ENCODE peak calls at places on chromosomes 4 and X, in eight cellular contexts. Y, Z, G, F, U, E, L and W are unnamed samples.

GRCh38 chr4:152626790-152627189 is 53.0 kb downstream of the TMEM154 start:
- DNase-seq in Z (no peak), G (no peak), L (no peak), E (no peak), Y (no peak), F (no peak), U (no peak), W (no peak)

GRCh38 chr4:121698119-121698732 is 1.4 kb upstream of the ANXA5 start:
- DNase-seq in Y (no peak), U (no peak), E (no peak), F (no peak), G (no peak), Z (peak), L (no peak), W (no peak)

GRCh38 chr4:29852537-29852936 is 867.6 kb upstream of the PCDH7 start:
- DNase-seq in G (no peak), Y (no peak), U (no peak), L (no peak), Z (no peak), F (no peak), E (no peak), W (no peak)

GRCh38 chr4:140156529-140157171 is 2.7 kb upstream of the MAML3 start:
- DNase-seq in G (no peak), U (no peak), F (no peak), E (no peak), Z (peak), Y (no peak), L (peak), W (no peak)

GRCh38 chr4:38266616-38267015 is 306.4 kb downstream of the PTTG2 start:
- DNase-seq in F (no peak), L (no peak), E (no peak), U (no peak), Z (peak), Y (no peak), G (no peak), W (no peak)

GRCh38 chr4:71441186-71442169 is 102.7 kb downstream of the SLC4A4 start:
- DNase-seq in E (no peak), F (no peak), U (no peak), Z (peak), G (no peak), L (no peak), Y (peak), W (no peak)

GRCh38 chrX:115393271-115393670 is 103.8 kb downstream of the LUZP4 start:
- DNase-seq in Y (no peak), F (no peak), E (no peak), G (no peak), Z (peak), L (no peak), U (no peak), W (no peak)

GRCh38 chr4:161360982-161361381 is 802.8 kb downstream of the FSTL5 start:
- DNase-seq in L (no peak), Z (no peak), E (no peak), U (no peak), Y (no peak), F (no peak), G (no peak), W (no peak)

GRCh38 chrX:26597981-26598380 is 382.0 kb downstream of the MAGEB5 start:
- DNase-seq in G (no peak), U (no peak), F (no peak), L (no peak), E (no peak), Z (no peak), Y (no peak), W (no peak)

GRCh38 chrX:21934414-21934813 is 6.1 kb upstream of the SMS start:
- DNase-seq in U (no peak), L (no peak), Z (no peak), E (no peak), Y (no peak), F (no peak), G (no peak), W (no peak)

GRCh38 chr4:81882222-81882621 is 410.5 kb upstream of the RASGEF1B start:
- DNase-seq in Y (no peak), L (peak), F (no peak), G (no peak), U (no peak), E (no peak), Z (no peak), W (no peak)

GRCh38 chrX:26918633-26919032 is 544.5 kb downstream of the PPP4R3C start:
- DNase-seq in L (peak), Y (no peak), Z (no peak), G (no peak), E (no peak), U (peak), F (no peak), W (no peak)

GRCh38 chrX:129637217-129638109 is 17.3 kb downstream of the APLN start:
- DNase-seq in Y (peak), Z (peak), G (peak), U (peak), L (peak), F (peak), E (peak), W (peak)

GRCh38 chrX:138709886-138710285 is 1.6 kb downstream of the FGF13 start:
- DNase-seq in G (no peak), U (no peak), F (no peak), E (no peak), L (no peak), Z (no peak), Y (no peak), W (no peak)

GRCh38 chr4:5364406-5364805 is 313.1 kb downstream of the STK32B start:
- DNase-seq in L (no peak), Z (no peak), G (no peak), U (no peak), E (no peak), Y (no peak), F (no peak), W (no peak)

GRCh38 chr4:76155979-76156378 is 7.8 kb upstream of the NUP54 start:
- DNase-seq in Y (no peak), L (no peak), E (no peak), G (no peak), F (no peak), U (no peak), Z (peak), W (no peak)

GRCh38 chrX:56107320-56107719 is 124.8 kb upstream of the KLF8 start:
- DNase-seq in F (no peak), U (no peak), E (no peak), L (no peak), Y (no peak), G (no peak), Z (no peak), W (no peak)

GRCh38 chrX:151015684-151016083 is 32.5 kb downstream of the HMGB3 start:
- DNase-seq in Z (no peak), E (no peak), G (no peak), F (no peak), Y (no peak), U (no peak), L (no peak), W (no peak)

GRCh38 chrX:151019837-151020236 is 36.7 kb downstream of the HMGB3 start:
- DNase-seq in E (no peak), G (no peak), Y (peak), L (no peak), F (no peak), U (no peak), Z (peak), W (no peak)
- TF ChIP-seq CTCF in E (no peak), G (no peak), Y (no peak), L (no peak), F (no peak), U (no peak), Z (no peak), W (no peak)

GRCh38 chrX:101390664-101391525 is at the start of gene RPL36A:
- DNase-seq in E (peak), U (peak), L (peak), G (peak), Y (peak), Z (peak), F (peak), W (peak)
- TF ChIP-seq CTCF in E (peak), U (peak), L (peak), G (peak), Y (peak), Z (peak), F (peak), W (peak)

DNA sequence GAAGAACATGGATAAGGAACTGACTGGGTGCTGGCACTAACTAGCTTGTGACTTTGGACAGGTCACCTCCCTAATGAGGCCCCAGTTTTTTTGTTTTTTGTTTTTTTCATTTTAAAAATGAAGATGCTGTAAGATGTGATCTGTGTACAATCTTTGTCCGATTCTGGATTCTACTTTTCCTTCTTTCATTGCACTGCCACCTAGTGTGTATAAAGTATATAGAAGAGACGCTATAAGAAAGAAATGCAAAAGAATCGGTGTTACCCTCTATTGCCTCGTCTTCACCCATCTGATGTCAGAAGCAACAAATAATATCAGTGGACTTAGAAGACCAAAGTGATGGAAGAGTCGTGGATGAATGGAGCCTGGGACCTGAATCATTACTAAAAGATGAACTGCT is 58.6 kb upstream of the P2RY10 start:
- DNase-seq in U (no peak), G (no peak), Z (peak), E (no peak), Y (no peak), F (no peak), L (peak), W (no peak)
- TF ChIP-seq CTCF in U (no peak), G (peak), Z (peak), E (peak), Y (no peak), F (peak), L (peak), W (no peak)

GRCh38 chr4:41957634-41958033 is 22.4 kb downstream of the TMEM33 start:
- DNase-seq in F (no peak), Y (no peak), G (no peak), L (peak), U (no peak), E (no peak), Z (no peak), W (no peak)
- TF ChIP-seq CTCF in F (no peak), Y (no peak), G (peak), L (peak), U (no peak), E (peak), Z (peak), W (peak)

GRCh38 chrX:103941201-103941975 is 21.0 kb upstream of the TMSB15B start:
- DNase-seq in Y (no peak), U (peak), L (peak), G (no peak), F (no peak), Z (peak), E (no peak), W (no peak)
- TF ChIP-seq CTCF in Y (no peak), U (peak), L (peak), G (peak), F (peak), Z (peak), E (peak), W (peak)

GRCh38 chrX:153927936-153928760 is 2.1 kb upstream of the ARHGAP4 start:
- DNase-seq in U (peak), L (peak), E (peak), F (peak), Y (peak), Z (peak), G (peak), W (peak)
- TF ChIP-seq CTCF in U (no peak), L (no peak), E (no peak), F (peak), Y (no peak), Z (peak), G (no peak), W (peak)

GRCh38 chr4:48905363-48906015 is 1.1 kb downstream of the OCIAD2 start:
- DNase-seq in Z (peak), L (no peak), E (no peak), U (peak), Y (no peak), G (no peak), F (no peak), W (no peak)
- TF ChIP-seq CTCF in Z (peak), L (peak), E (no peak), U (peak), Y (no peak), G (peak), F (no peak), W (peak)

GRCh38 chrX:8760021-8760420 is 28.1 kb upstream of the ANOS1 start:
- DNase-seq in L (no peak), Y (no peak), F (no peak), U (no peak), G (no peak), Z (peak), E (no peak), W (no peak)

GRCh38 chrX:8749697-8750096 is 17.8 kb upstream of the ANOS1 start:
- DNase-seq in U (no peak), E (no peak), Z (no peak), Y (no peak), G (no peak), F (no peak), L (no peak), W (no peak)

GRCh38 chrX:8755813-8756212 is 23.9 kb upstream of the ANOS1 start:
- DNase-seq in E (no peak), U (no peak), F (no peak), L (no peak), G (no peak), Z (no peak), Y (no peak), W (no peak)

DNA sequence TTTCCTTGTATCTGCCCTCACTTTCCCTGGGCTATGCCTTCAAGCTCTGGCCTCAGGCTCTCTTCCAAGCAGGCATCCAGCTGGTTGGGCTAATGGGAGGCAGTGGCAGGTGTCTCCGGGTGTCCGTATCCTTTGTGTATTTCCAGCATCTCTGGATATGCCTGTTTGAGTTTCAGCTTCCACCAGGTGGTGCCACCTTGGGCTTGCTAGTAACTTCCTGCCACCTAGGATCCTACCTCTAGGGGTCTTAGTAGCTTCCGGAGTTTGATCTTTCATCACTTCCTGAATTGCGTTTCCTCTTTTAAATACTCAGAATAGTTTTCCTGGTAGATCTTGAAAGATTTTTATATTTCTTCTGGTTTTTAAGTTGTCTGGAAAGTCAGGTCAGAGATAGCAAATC is 23.2 kb upstream of the ANOS1 start:
- DNase-seq in E (no peak), L (peak), F (no peak), Z (no peak), Y (no peak), G (no peak), U (no peak), W (no peak)
- TF ChIP-seq CTCF in E (no peak), L (peak), F (no peak), Z (no peak), Y (no peak), G (peak), U (peak), W (peak)